ENCODE peak calls at places on chromosomes 16 and 17, in ten cellular contexts. R, G, L, Z, T, Y, A, H, E and J are unnamed samples.

GRCh38 chr17:66652840-66653507 is 181.9 kb upstream of the CACNG5 start:
- DNase-seq in G (no peak), E (no peak), A (no peak), L (no peak), R (no peak), Y (no peak), T (no peak), Z (no peak), H (peak), J (no peak)

GRCh38 chr16:48948911-48949310 is 332.7 kb downstream of the CBLN1 start:
- DNase-seq in L (no peak), A (no peak), G (no peak), R (no peak), Y (no peak), T (no peak), Z (no peak), E (no peak), H (no peak), J (no peak)

GRCh38 chr17:7673239-7673638 is 14.1 kb downstream of the TP53 start:
- DNase-seq in L (no peak), A (no peak), R (no peak), E (no peak), Z (peak), G (no peak), T (no peak), Y (peak), H (peak), J (no peak)

GRCh38 chr16:81614654-81615359 is 164.3 kb upstream of the PLCG2 start:
- DNase-seq in R (no peak), H (no peak), L (no peak), E (no peak), G (no peak), Z (no peak), A (no peak), Y (no peak), T (no peak), J (no peak)

GRCh38 chr17:51997723-51998122 is 160.8 kb downstream of the CA10 start:
- DNase-seq in T (no peak), L (no peak), H (no peak), A (no peak), G (no peak), R (no peak), Z (no peak), E (no peak), Y (no peak), J (no peak)

GRCh38 chr16:59859606-59860402 is 1125.7 kb upstream of the GOT2 start:
- DNase-seq in A (no peak), T (no peak), Y (no peak), G (no peak), L (no peak), Z (no peak), E (peak), H (peak), R (no peak), J (no peak)

GRCh38 chr16:66486199-66486772 is 59.2 kb downstream of the BEAN1 start:
- DNase-seq in H (no peak), T (no peak), E (no peak), R (no peak), G (no peak), Z (no peak), L (no peak), A (no peak), Y (no peak), J (no peak)

GRCh38 chr16:27335349-27336052 is 21.7 kb downstream of the IL4R start:
- DNase-seq in H (no peak), L (no peak), Z (no peak), R (no peak), E (peak), G (peak), Y (no peak), T (no peak), A (no peak), J (no peak)

GRCh38 chr17:28958820-28959455 is 7.6 kb upstream of the PHF12 start:
- DNase-seq in H (no peak), A (no peak), G (no peak), Z (no peak), L (no peak), Y (no peak), E (no peak), T (no peak), R (no peak), J (no peak)

GRCh38 chr16:80564394-80564793 is 23.6 kb downstream of the DYNLRB2 start:
- DNase-seq in H (no peak), T (no peak), G (no peak), Z (no peak), R (no peak), E (no peak), L (no peak), Y (no peak), A (no peak), J (no peak)

GRCh38 chr17:39150795-39151679 is at the start of gene PLXDC1:
- DNase-seq in Y (peak), Z (no peak), G (no peak), T (no peak), R (no peak), E (no peak), L (no peak), H (no peak), A (peak), J (no peak)
- H3K4me3 ChIP-seq in Y (peak), Z (peak), G (peak), T (peak), R (peak), E (peak), L (no peak), H (peak), A (peak), J (peak)

GRCh38 chr17:17020821-17021193 is 21.4 kb upstream of the MPRIP start:
- DNase-seq in H (no peak), G (no peak), Z (no peak), E (no peak), T (no peak), R (no peak), L (no peak), Y (no peak), A (peak), J (no peak)
- H3K4me3 ChIP-seq in H (no peak), G (no peak), Z (no peak), E (no peak), T (no peak), R (no peak), L (no peak), Y (no peak), A (no peak), J (no peak)

GRCh38 chr17:27244019-27244418 is 49.9 kb upstream of the WSB1 start:
- DNase-seq in G (no peak), H (no peak), E (no peak), R (no peak), T (no peak), Y (no peak), L (no peak), A (no peak), Z (no peak), J (no peak)

GRCh38 chr17:27246537-27246936 is 47.4 kb upstream of the WSB1 start:
- DNase-seq in T (no peak), Z (no peak), G (no peak), E (no peak), L (no peak), H (no peak), R (no peak), A (no peak), Y (no peak), J (no peak)

GRCh38 chr17:27244481-27245223 is 49.3 kb upstream of the WSB1 start:
- DNase-seq in R (peak), T (no peak), E (peak), Z (peak), G (peak), Y (peak), H (peak), L (peak), A (peak), J (peak)

GRCh38 chr17:27247071-27247957 is 46.6 kb upstream of the WSB1 start:
- DNase-seq in Y (no peak), E (no peak), R (peak), T (no peak), L (peak), G (peak), A (peak), H (peak), Z (no peak), J (no peak)

DNA sequence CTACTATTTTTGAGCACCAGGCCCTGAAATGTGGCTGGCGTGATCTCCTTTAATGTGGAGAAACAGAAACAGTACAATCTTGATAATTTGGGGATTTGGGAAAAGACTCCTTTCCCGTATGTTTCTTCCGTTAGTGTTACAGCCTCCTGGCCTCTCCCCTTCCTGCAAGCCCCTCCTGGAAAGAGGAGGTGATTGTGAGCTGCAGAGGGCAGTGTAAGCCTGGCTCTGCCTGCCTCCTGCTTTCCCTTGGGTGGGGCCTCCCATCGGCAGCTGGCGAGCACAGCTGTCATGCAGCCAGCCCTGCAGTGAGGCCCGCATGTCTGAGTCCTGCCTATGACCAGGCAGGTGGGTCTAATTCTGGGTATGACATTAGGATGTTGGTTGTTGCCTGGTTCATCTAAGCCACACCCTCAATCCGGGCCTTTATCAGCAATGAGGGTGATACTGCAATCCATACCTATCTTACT is 48.7 kb upstream of the WSB1 start:
- DNase-seq in Y (peak), A (peak), E (no peak), R (peak), L (peak), G (peak), T (no peak), H (peak), Z (peak), J (peak)
- H3K4me3 ChIP-seq in Y (no peak), A (no peak), E (peak), R (no peak), L (no peak), G (peak), T (no peak), H (peak), Z (peak), J (no peak)

GRCh38 chr17:83019376-83019775 is 60.0 kb upstream of the METRNL start:
- DNase-seq in E (no peak), T (no peak), L (no peak), H (no peak), A (no peak), G (no peak), R (no peak), Y (no peak), Z (no peak), J (no peak)
- H3K4me3 ChIP-seq in E (no peak), T (no peak), L (no peak), H (no peak), A (no peak), G (no peak), R (no peak), Y (no peak), Z (no peak), J (no peak)

GRCh38 chr17:65535777-65536572 is 25.5 kb downstream of the AXIN2 start:
- DNase-seq in R (no peak), A (peak), T (no peak), G (no peak), E (no peak), H (no peak), Z (no peak), L (peak), Y (no peak), J (no peak)

GRCh38 chr17:65537343-65537844 is 24.1 kb downstream of the AXIN2 start:
- DNase-seq in L (no peak), Z (no peak), E (no peak), A (no peak), G (no peak), Y (no peak), H (no peak), R (peak), T (no peak), J (no peak)

GRCh38 chr17:65538679-65539529 is 22.5 kb downstream of the AXIN2 start:
- DNase-seq in R (no peak), H (no peak), A (peak), T (no peak), E (no peak), Z (peak), Y (no peak), L (peak), G (no peak), J (no peak)

GRCh38 chr17:65537845-65538678 is 23.4 kb downstream of the AXIN2 start:
- DNase-seq in A (peak), R (peak), G (no peak), H (no peak), Y (no peak), Z (no peak), T (no peak), E (no peak), L (peak), J (no peak)

GRCh38 chr17:65536573-65537342 is 24.7 kb downstream of the AXIN2 start:
- DNase-seq in Y (no peak), G (no peak), T (no peak), L (peak), R (no peak), H (peak), A (peak), E (no peak), Z (no peak), J (no peak)
- H3K4me3 ChIP-seq in Y (no peak), G (no peak), T (no peak), L (no peak), R (peak), H (no peak), A (no peak), E (no peak), Z (no peak), J (no peak)

GRCh38 chr17:61974115-61974514 is 46.3 kb upstream of the INTS2 start:
- DNase-seq in R (no peak), Z (no peak), T (no peak), A (no peak), H (no peak), E (no peak), G (no peak), L (no peak), Y (no peak), J (no peak)
- H3K4me3 ChIP-seq in R (no peak), Z (no peak), T (no peak), A (no peak), H (no peak), E (no peak), G (no peak), L (no peak), Y (no peak), J (no peak)

GRCh38 chr16:1471569-1472194 is 3.1 kb downstream of the CLCN7 start:
- DNase-seq in Z (no peak), L (peak), H (no peak), E (no peak), A (no peak), R (no peak), Y (peak), G (no peak), T (no peak), J (no peak)
- H3K4me3 ChIP-seq in Z (no peak), L (no peak), H (no peak), E (no peak), A (no peak), R (no peak), Y (no peak), G (no peak), T (no peak), J (no peak)

GRCh38 chr17:83180996-83181481 is 101.6 kb downstream of the METRNL start:
- DNase-seq in A (no peak), H (no peak), Z (no peak), L (no peak), R (no peak), T (no peak), Y (peak), E (no peak), G (no peak), J (no peak)
- H3K4me3 ChIP-seq in A (no peak), H (no peak), Z (no peak), L (no peak), R (no peak), T (no peak), Y (no peak), E (no peak), G (no peak), J (no peak)